ENCODE peak calls at places on chromosomes 1 and 21, in seven cellular contexts. J, A, U, Y, R, C and S are unnamed samples.

GRCh38 chr1:41340655-41341364 is 20.4 kb upstream of the FOXO6 start:
- DNase-seq in U (no peak), Y (no peak), A (no peak), J (no peak), C (no peak), R (peak; percentile 52), S (no peak)

GRCh38 chr1:195804547-195804946 is 803.7 kb downstream of the KCNT2 start:
- DNase-seq in A (no peak), J (no peak), Y (peak; percentile 14), U (no peak), C (no peak), R (peak; percentile 13), S (no peak)

GRCh38 chr1:78658901-78659300 is 9.3 kb downstream of the IFI44 start:
- DNase-seq in J (no peak), R (no peak), A (no peak), Y (no peak), C (peak; percentile 38), U (no peak), S (peak; percentile 11)

GRCh38 chr1:166114419-166114818 is 52.4 kb downstream of the FAM78B start:
- DNase-seq in A (no peak), R (no peak), J (no peak), U (no peak), Y (no peak), C (no peak), S (no peak)

GRCh38 chr1:115320368-115320767 is 17.7 kb downstream of the NGF start:
- DNase-seq in R (no peak), A (no peak), Y (peak; percentile 46), C (peak; percentile 66), U (no peak), J (no peak), S (no peak)

GRCh38 chr1:41870076-41870562 is 48.6 kb downstream of the HIVEP3 start:
- DNase-seq in J (peak; percentile 42), R (no peak), C (peak; percentile 76), U (no peak), Y (peak; percentile 81), A (peak; percentile 77), S (no peak)

GRCh38 chr1:43853161-43853921 is 80.3 kb upstream of the ARTN start:
- DNase-seq in U (peak; percentile 6), A (no peak), R (peak; percentile 98), J (peak; percentile 78), C (peak; percentile 47), Y (peak; percentile 89), S (peak; percentile 73)

GRCh38 chr1:53348491-53349368 is 20.9 kb upstream of the LRP8 start:
- DNase-seq in R (no peak), C (no peak), Y (no peak), J (no peak), U (no peak), A (no peak), S (no peak)

GRCh38 chr1:22379566-22379965 is 72.1 kb upstream of the ZBTB40 start:
- DNase-seq in U (no peak), A (no peak), J (peak; percentile 61), C (no peak), Y (peak; percentile 33), R (no peak), S (no peak)

GRCh38 chr1:156689035-156689959 is 12.1 kb upstream of the NES start:
- DNase-seq in C (peak; percentile 66), U (peak; percentile 44), R (peak; percentile 85), Y (peak; percentile 90), A (peak; percentile 81), J (peak; percentile 91), S (peak; percentile 86)

GRCh38 chr1:92485374-92486250 is 1.1 kb downstream of the GFI1 start:
- DNase-seq in C (peak; percentile 33), R (peak; percentile 59), J (no peak), Y (peak; percentile 36), U (no peak), A (peak; percentile 51), S (no peak)

GRCh38 chr1:180000575-180000974 is 46.0 kb downstream of the CEP350 start:
- DNase-seq in U (no peak), Y (no peak), J (no peak), A (no peak), R (no peak), C (no peak), S (no peak)

GRCh38 chr1:241518447-241519307 is 878 bp downstream of the FH start:
- DNase-seq in J (peak; percentile 29), Y (peak; percentile 72), U (no peak), C (peak; percentile 57), A (no peak), R (no peak), S (peak; percentile 23)

GRCh38 chr21:33643658-33644311 is 1.5 kb downstream of the ITSN1 start:
- DNase-seq in J (peak; percentile 19), Y (peak; percentile 44), C (peak; percentile 36), A (no peak), U (no peak), R (peak; percentile 14), S (peak; percentile 33)

GRCh38 chr1:207866471-207867135 is 44.3 kb downstream of the CD34 start:
- DNase-seq in A (no peak), C (peak; percentile 88), J (no peak), U (peak; percentile 28), Y (peak; percentile 54), R (no peak), S (peak; percentile 52)

GRCh38 chr1:156122519-156123355 is 8.2 kb downstream of the LMNA start:
- DNase-seq in C (peak; percentile 89), R (peak; percentile 54), U (peak; percentile 25), A (no peak), J (no peak), Y (peak; percentile 89), S (peak; percentile 92)

GRCh38 chr1:22128392-22128791 is 14.5 kb downstream of the WNT4 start:
- DNase-seq in A (no peak), J (no peak), Y (no peak), U (no peak), R (no peak), C (no peak), S (no peak)

GRCh38 chr1:220954321-220954720 is 75.1 kb downstream of the HLX start:
- DNase-seq in J (no peak), Y (peak; percentile 17), C (no peak), A (no peak), U (no peak), R (no peak), S (no peak)

GRCh38 chr1:225319951-225320350 is 107.9 kb downstream of the LBR start:
- DNase-seq in R (no peak), U (no peak), J (no peak), C (no peak), A (no peak), Y (peak; percentile 28), S (no peak)

GRCh38 chr1:204459706-204460105 is 34.9 kb downstream of the PIK3C2B start:
- DNase-seq in A (no peak), R (no peak), Y (no peak), J (no peak), U (no peak), C (no peak), S (no peak)

GRCh38 chr21:36463991-36464390 is 15.9 kb downstream of the CLDN14 start:
- DNase-seq in A (no peak), J (no peak), R (no peak), Y (no peak), C (no peak), U (no peak), S (no peak)

GRCh38 chr1:214476958-214477870 is 74.2 kb downstream of the PTPN14 start:
- DNase-seq in R (peak; percentile 22), J (peak; percentile 88), U (no peak), C (peak; percentile 97), A (no peak), Y (peak; percentile 95), S (peak; percentile 81)

GRCh38 chr1:84103197-84103992 is 40.7 kb upstream of the PRKACB start:
- DNase-seq in R (peak; percentile 86), U (peak; percentile 45), Y (peak; percentile 93), J (peak; percentile 80), C (peak; percentile 96), A (peak; percentile 51), S (peak; percentile 86)

GRCh38 chr1:55868026-55868425 is 652.9 kb upstream of the USP24 start:
- DNase-seq in C (peak; percentile 30), R (peak; percentile 87), Y (peak; percentile 52), U (no peak), J (peak; percentile 17), A (no peak), S (peak; percentile 20)